ENCODE peak calls at places on chromosomes 5 and 9, in four cellular contexts. X, R, H and B are unnamed samples.

GRCh38 chr9:81759680-81760215 is 70.4 kb upstream of the TLE1 start:
- DNase-seq in X (peak; percentile 66), R (peak; percentile 56), H (no peak), B (peak; percentile 89)

GRCh38 chr5:166165600-166165999 is 2125.8 kb upstream of the WWC1 start:
- DNase-seq in X (no peak), R (no peak), H (peak; percentile 37), B (no peak)

GRCh38 chr5:60492958-60493357 is 207.0 kb downstream of the DEPDC1B start:
- DNase-seq in X (no peak), R (no peak), H (no peak), B (peak; percentile 48)

GRCh38 chr5:168467755-168468280 is 18.5 kb upstream of the RARS1 start:
- DNase-seq in X (no peak), R (no peak), H (no peak), B (no peak)

GRCh38 chr9:33506626-33507370 is 17.3 kb upstream of the ANKRD18B start:
- DNase-seq in X (peak; percentile 64), R (peak; percentile 94), H (no peak), B (peak; percentile 97)

GRCh38 chr5:174187001-174187400 is 141.5 kb downstream of the NSG2 start:
- DNase-seq in X (no peak), R (no peak), H (no peak), B (no peak)

GRCh38 chr5:116531117-116531516 is 43.5 kb downstream of the SEMA6A start:
- DNase-seq in X (no peak), R (no peak), H (no peak), B (no peak)

GRCh38 chr9:124215551-124215910 is 42.2 kb upstream of the NEK6 start:
- DNase-seq in X (no peak), R (no peak), H (no peak), B (no peak)

GRCh38 chr9:117772960-117773359 is 68.8 kb downstream of the TLR4 start:
- DNase-seq in X (peak; percentile 78), R (peak; percentile 70), H (no peak), B (peak; percentile 37)

GRCh38 chr5:137075163-137075970 is 423.8 kb downstream of the SPOCK1 start:
- DNase-seq in X (no peak), R (no peak), H (peak; percentile 39), B (peak; percentile 23)

GRCh38 chr5:61754792-61755191 is 422.7 kb downstream of the ZSWIM6 start:
- DNase-seq in X (no peak), R (no peak), H (no peak), B (no peak)

GRCh38 chr5:39116347-39116899 is 42.2 kb upstream of the RICTOR start:
- DNase-seq in X (no peak), R (no peak), H (no peak), B (no peak)

GRCh38 chr5:137442660-137443059 is 56.5 kb downstream of the SPOCK1 start:
- DNase-seq in X (no peak), R (no peak), H (no peak), B (no peak)

GRCh38 chr5:125219710-125220109 is 473.3 kb upstream of the ZNF608 start:
- DNase-seq in X (no peak), R (no peak), H (no peak), B (no peak)

GRCh38 chr5:16723821-16724220 is 107.0 kb upstream of the RETREG1 start:
- DNase-seq in X (no peak), R (no peak), H (no peak), B (no peak)

GRCh38 chr9:15403155-15403554 is 19.5 kb upstream of the SNAPC3 start:
- DNase-seq in X (no peak), R (no peak), H (no peak), B (no peak)

GRCh38 chr9:127049581-127049980 is 72.9 kb downstream of the ANGPTL2 start:
- DNase-seq in X (no peak), R (no peak), H (no peak), B (no peak)

GRCh38 chr9:74777136-74777879 is 110.4 kb downstream of the TRPM6 start:
- DNase-seq in X (peak; percentile 26), R (peak; percentile 57), H (peak; percentile 47), B (peak; percentile 73)

GRCh38 chr9:1986341-1986740 is 28.8 kb upstream of the SMARCA2 start:
- DNase-seq in X (no peak), R (no peak), H (no peak), B (no peak)

GRCh38 chr5:10856646-10857332 is 95.8 kb upstream of the DAP start:
- DNase-seq in X (no peak), R (peak; percentile 86), H (peak; percentile 92), B (peak; percentile 48)

GRCh38 chr5:6686916-6687409 is 26.3 kb upstream of the TENT4A start:
- DNase-seq in X (no peak), R (peak; percentile 33), H (peak; percentile 69), B (peak; percentile 69)

GRCh38 chr9:135615666-135616620 is 23.4 kb downstream of the GLT6D1 start:
- DNase-seq in X (no peak), R (no peak), H (no peak), B (no peak)

GRCh38 chr5:108726446-108727091 is 21.1 kb upstream of the FER start:
- DNase-seq in X (peak; percentile 21), R (peak; percentile 36), H (no peak), B (no peak)

GRCh38 chr9:13902286-13902685 is 411.7 kb downstream of the NFIB start:
- DNase-seq in X (no peak), R (no peak), H (no peak), B (no peak)

GRCh38 chr5:125410501-125411162 is 664.2 kb upstream of the ZNF608 start:
- DNase-seq in X (peak; percentile 24), R (peak; percentile 52), H (no peak), B (peak; percentile 85)

GRCh38 chr9:112783551-112783954 is 33.0 kb downstream of the SNX30 start:
- DNase-seq in X (no peak), R (no peak), H (no peak), B (no peak)

GRCh38 chr9:131096490-131097258 is at the start of gene AIF1L:
- DNase-seq in X (no peak), R (no peak), H (peak; percentile 54), B (no peak)

GRCh38 chr9:112925058-112925641 is 34.5 kb upstream of the SLC46A2 start:
- DNase-seq in X (peak; percentile 2), R (peak; percentile 24), H (no peak), B (peak; percentile 43)

GRCh38 chr9:110050925-110051355 is 157.0 kb downstream of the C9orf152 start:
- DNase-seq in X (no peak), R (peak; percentile 96), H (no peak), B (peak; percentile 92)

GRCh38 chr5:16936150-16937022 is at the start of gene MYO10:
- DNase-seq in X (no peak), R (peak; percentile 73), H (peak; percentile 93), B (peak; percentile 83)

DNA sequence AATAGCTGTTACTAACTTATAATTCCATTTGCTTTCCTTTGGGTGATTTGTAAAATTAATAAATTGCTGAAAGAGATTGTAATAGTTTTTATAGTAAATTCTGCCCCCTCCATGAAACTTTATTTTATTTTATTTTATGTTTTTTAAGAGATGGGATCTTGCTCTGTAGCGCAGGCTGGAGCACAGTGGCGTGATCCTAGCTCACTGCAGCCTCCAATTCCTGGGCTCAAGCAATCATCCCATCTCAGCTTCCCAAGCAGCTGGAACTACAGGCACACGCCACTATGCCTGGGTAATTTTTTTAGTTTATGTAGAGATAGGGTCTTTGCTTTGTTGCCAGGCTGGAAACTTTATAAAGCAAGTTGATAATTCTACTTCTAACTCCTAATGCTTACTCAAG is 395 bp downstream of the IL33 start:
- DNase-seq in X (no peak), R (no peak), H (no peak), B (no peak)
- H3K4me3 ChIP-seq in X (no peak overlapping the region), R (no peak overlapping the region), H (no peak overlapping the region), B (peak overlapping the region; percentile 60)

DNA sequence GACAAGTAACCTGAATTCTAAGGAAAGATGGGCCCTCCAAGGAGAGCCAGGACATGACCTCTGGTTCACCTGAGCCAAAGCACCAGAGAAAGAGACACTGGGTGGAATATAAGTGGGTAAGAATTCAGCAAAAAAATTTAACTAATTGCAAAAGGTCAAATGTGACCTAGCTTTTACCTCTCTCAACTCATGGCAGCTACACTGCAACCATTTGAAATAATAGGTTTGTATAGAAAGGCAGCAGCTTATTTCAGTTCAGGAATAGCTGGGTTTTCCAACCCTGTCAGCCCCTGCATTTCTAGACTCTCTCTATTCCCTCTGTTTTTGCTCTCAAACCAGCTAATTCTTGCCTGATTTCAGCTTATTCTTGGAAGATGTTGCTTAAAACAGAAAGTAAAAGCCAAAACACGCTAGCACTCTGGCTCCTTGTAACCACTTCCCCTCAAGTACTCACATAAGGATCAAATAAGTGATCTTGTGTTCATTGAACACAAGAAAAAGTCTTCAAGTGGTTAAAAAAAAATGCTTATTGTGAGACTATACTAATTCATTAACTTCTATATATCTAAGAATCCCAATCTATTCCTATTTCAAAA is 101.1 kb upstream of the NR4A3 start:
- DNase-seq in X (no peak), R (peak; percentile 63), H (no peak), B (peak; percentile 44)
- H3K4me3 ChIP-seq in X (no peak overlapping the region), R (peak overlapping the region; percentile 36), H (no peak overlapping the region), B (peak overlapping the region; percentile 43)

GRCh38 chr5:9483251-9483650 is 62.6 kb downstream of the SEMA5A start:
- DNase-seq in X (no peak), R (peak; percentile 37), H (no peak), B (no peak)
- H3K4me3 ChIP-seq in X (no peak overlapping the region), R (no peak overlapping the region), H (no peak overlapping the region), B (no peak overlapping the region)

GRCh38 chr9:89768051-89768450 is 163.2 kb downstream of the GADD45G start:
- DNase-seq in X (no peak), R (no peak), H (no peak), B (no peak)
- H3K4me3 ChIP-seq in X (no peak overlapping the region), R (no peak overlapping the region), H (no peak overlapping the region), B (no peak overlapping the region)